ENCODE peak calls at places on chromosomes 11 and 22, in eight cellular contexts. K, W, C, R, V, P, L and H are unnamed samples.

GRCh38 chr11:76670475-76671235 is at the start of gene LRRC32:
- DNase-seq in K (no peak), W (no peak), C (peak), R (no peak), V (peak), P (no peak), L (no peak), H (no peak)

GRCh38 chr11:43579171-43579918 is 101.2 kb upstream of the HSD17B12 start:
- DNase-seq in K (no peak), W (peak), C (no peak), R (no peak), V (no peak), P (no peak), L (no peak), H (peak)

GRCh38 chr11:118610773-118611432 is 3.5 kb downstream of the PHLDB1 start:
- DNase-seq in K (no peak), W (peak), C (peak), R (peak), V (peak), P (peak), L (peak), H (no peak)

GRCh38 chr11:101176381-101176780 is 46.8 kb upstream of the PGR start:
- DNase-seq in K (no peak), W (no peak), C (no peak), R (no peak), V (no peak), P (no peak), L (no peak), H (no peak)

GRCh38 chr11:62958547-62959071 is 26.2 kb downstream of the SLC22A6 start:
- DNase-seq in K (peak), W (no peak), C (no peak), R (no peak), V (peak), P (no peak), L (no peak), H (peak)

GRCh38 chr22:45999379-45999971 is 22.5 kb upstream of the WNT7B start:
- DNase-seq in K (no peak), W (no peak), C (no peak), R (no peak), V (peak), P (no peak), L (no peak), H (no peak)

GRCh38 chr11:70895061-70895670 is 357.2 kb downstream of the SHANK2 start:
- DNase-seq in K (no peak), W (no peak), C (no peak), R (no peak), V (no peak), P (no peak), L (no peak), H (no peak)

GRCh38 chr22:30232716-30233218 is 13.8 kb downstream of the LIF start:
- DNase-seq in K (no peak), W (no peak), C (no peak), R (no peak), V (no peak), P (no peak), L (no peak), H (no peak)

GRCh38 chr11:126521196-126521595 is 165.7 kb downstream of the ST3GAL4 start:
- DNase-seq in K (no peak), W (no peak), C (no peak), R (no peak), V (peak), P (no peak), L (no peak), H (no peak)

GRCh38 chr11:112670806-112671570 is 290.2 kb upstream of the NCAM1 start:
- DNase-seq in K (no peak), W (no peak), C (no peak), R (no peak), V (no peak), P (no peak), L (no peak), H (no peak)

GRCh38 chr11:67284811-67285540 is 4.1 kb upstream of the ANKRD13D start:
- DNase-seq in K (no peak), W (no peak), C (no peak), R (no peak), V (peak), P (no peak), L (no peak), H (no peak)

GRCh38 chr11:28767574-28767973 is 659.4 kb downstream of the METTL15 start:
- DNase-seq in K (no peak), W (no peak), C (no peak), R (no peak), V (no peak), P (no peak), L (no peak), H (peak)

GRCh38 chr11:134236834-134237556 is 12.5 kb downstream of the VPS26B start:
- DNase-seq in K (no peak), W (no peak), C (no peak), R (no peak), V (no peak), P (no peak), L (no peak), H (no peak)

GRCh38 chr22:29380032-29380781 is 8.2 kb downstream of the AP1B1 start:
- DNase-seq in K (no peak), W (no peak), C (no peak), R (no peak), V (no peak), P (no peak), L (no peak), H (peak)

GRCh38 chr11:57542582-57542981 is 5.2 kb downstream of the SMTNL1 start:
- DNase-seq in K (no peak), W (no peak), C (no peak), R (no peak), V (no peak), P (no peak), L (no peak), H (no peak)

GRCh38 chr11:38791346-38791961 is 2193.4 kb upstream of the RAG2 start:
- DNase-seq in K (peak), W (no peak), C (peak), R (no peak), V (no peak), P (no peak), L (peak), H (peak)

GRCh38 chr11:123428221-123428631 is 1.8 kb upstream of the GRAMD1B start:
- DNase-seq in K (no peak), W (no peak), C (no peak), R (no peak), V (no peak), P (no peak), L (no peak), H (no peak)

GRCh38 chr22:19480173-19480568 is 451 bp downstream of the CDC45 start:
- DNase-seq in K (no peak), W (no peak), C (no peak), R (no peak), V (no peak), P (no peak), L (no peak), H (no peak)

GRCh38 chr11:102981324-102981910 is 25.9 kb upstream of the MMP13 start:
- DNase-seq in K (no peak), W (no peak), C (no peak), R (no peak), V (no peak), P (no peak), L (no peak), H (no peak)

GRCh38 chr22:30863161-30863833 is 105.3 kb downstream of the MORC2 start:
- DNase-seq in K (no peak), W (no peak), C (no peak), R (no peak), V (peak), P (no peak), L (no peak), H (no peak)